ENCODE peak calls at places on chromosomes 16 and 17, in six cellular contexts. O is K562, R is HCT116, S is HepG2, J is GM12878, Z is H1. N is an unnamed sample. For H3K4me1, the result is how much of the 10 kb centered on the place peaks cover.

GRCh38 chr16:87223656-87224248 is 93.4 kb downstream of the C16orf95 start:
- DNase-seq in O (no peak), R (no peak), S (no peak), J (no peak), Z (no peak), N (no peak)

GRCh38 chr16:79286646-79287423 is 313.7 kb downstream of the MAF start:
- DNase-seq in O (no peak), R (no peak), S (no peak), J (peak), Z (no peak), N (no peak)

GRCh38 chr16:3861808-3862451 is 18.6 kb downstream of the CREBBP start:
- DNase-seq in O (peak), R (no peak), S (no peak), J (no peak), Z (no peak), N (peak)

GRCh38 chr17:7851438-7852261 is 3.2 kb upstream of the TMEM88 start:
- DNase-seq in O (peak), R (no peak), S (peak), J (peak), Z (peak), N (peak)

GRCh38 chr17:83076930-83077329 is 2.5 kb upstream of the METRNL start:
- DNase-seq in O (no peak), R (no peak), S (no peak), J (no peak), Z (no peak), N (no peak)

GRCh38 chr17:8222630-8223355 is 12.4 kb upstream of the AURKB start:
- DNase-seq in O (peak), R (peak), S (peak), J (peak), Z (peak), N (peak)

GRCh38 chr17:31596382-31597323 is 205.2 kb downstream of the RAB11FIP4 start:
- DNase-seq in O (no peak), R (peak), S (peak), J (peak), Z (peak), N (peak)

GRCh38 chr17:19578545-19578944 is 44.9 kb downstream of the SLC47A1 start:
- DNase-seq in O (no peak), R (no peak), S (no peak), J (no peak), Z (no peak), N (no peak)

GRCh38 chr16:48526058-48526957 is 83.7 kb downstream of the N4BP1 start:
- DNase-seq in O (peak), R (peak), S (peak), J (peak), Z (peak), N (no peak)

GRCh38 chr17:80187090-80187489 is 17.3 kb downstream of the CARD14 start:
- DNase-seq in O (no peak), R (no peak), S (no peak), J (no peak), Z (no peak), N (no peak)

GRCh38 chr16:88469615-88470395 is 16.7 kb downstream of the ZFPM1 start:
- DNase-seq in O (no peak), R (no peak), S (no peak), J (no peak), Z (no peak), N (no peak)

GRCh38 chr17:78258323-78259229 is 27.1 kb downstream of the TMEM235 start:
- DNase-seq in O (peak), R (no peak), S (peak), J (no peak), Z (no peak), N (peak)

GRCh38 chr16:76854234-76854633 is 336.8 kb upstream of the MON1B start:
- DNase-seq in O (no peak), R (no peak), S (peak), J (no peak), Z (no peak), N (no peak)

GRCh38 chr17:79592198-79592597 is 18.7 kb downstream of the RBFOX3 start:
- DNase-seq in O (no peak), R (no peak), S (no peak), J (no peak), Z (no peak), N (no peak)

GRCh38 chr17:2170023-2170422 is 115.1 kb downstream of the HIC1 start:
- DNase-seq in O (peak), R (no peak), S (peak), J (no peak), Z (no peak), N (no peak)

GRCh38 chr17:8145811-8146210 is 6.4 kb downstream of the PER1 start:
- DNase-seq in O (no peak), R (no peak), S (no peak), J (no peak), Z (no peak), N (no peak)

GRCh38 chr16:1075546-1075945 is 3.0 kb downstream of the SSTR5 start:
- DNase-seq in O (no peak), R (no peak), S (no peak), J (no peak), Z (no peak), N (no peak)

GRCh38 chr17:61647044-61647443 is 56.0 kb upstream of the NACA2 start:
- DNase-seq in O (no peak), R (no peak), S (no peak), J (no peak), Z (no peak), N (no peak)

GRCh38 chr16:8370374-8371015 is 219.8 kb downstream of the TMEM114 start:
- DNase-seq in O (no peak), R (no peak), S (peak), J (no peak), Z (peak), N (no peak)

GRCh38 chr17:63162406-63163157 is 196.5 kb downstream of the TANC2 start:
- DNase-seq in O (no peak), R (no peak), S (no peak), J (no peak), Z (no peak), N (peak)

GRCh38 chr17:61380836-61381525 is 18.7 kb upstream of the TBX2 start:
- DNase-seq in O (no peak), R (no peak), S (no peak), J (no peak), Z (no peak), N (no peak)

GRCh38 chr16:86680137-86680536 is 101.8 kb downstream of the FOXL1 start:
- DNase-seq in O (no peak), R (no peak), S (no peak), J (no peak), Z (no peak), N (peak)

GRCh38 chr17:72725432-72726068 is 366.9 kb downstream of the SLC39A11 start:
- DNase-seq in O (peak), R (peak), S (peak), J (no peak), Z (no peak), N (peak)

GRCh38 chr16:50153648-50154368 is 702 bp downstream of the TENT4B start:
- DNase-seq in O (peak), R (no peak), S (no peak), J (no peak), Z (no peak), N (peak)

GRCh38 chr16:66516808-66517585 is 32.9 kb downstream of the TK2 start:
- DNase-seq in O (peak), R (peak), S (peak), J (peak), Z (peak), N (peak)

GRCh38 chr17:65594585-65594940 is 33.1 kb upstream of the AXIN2 start:
- DNase-seq in O (no peak), R (no peak), S (no peak), J (no peak), Z (no peak), N (no peak)

GRCh38 chr17:58996968-58997367 is 109.7 kb downstream of the TRIM37 start:
- DNase-seq in O (no peak), R (no peak), S (no peak), J (no peak), Z (no peak), N (no peak)

DNA sequence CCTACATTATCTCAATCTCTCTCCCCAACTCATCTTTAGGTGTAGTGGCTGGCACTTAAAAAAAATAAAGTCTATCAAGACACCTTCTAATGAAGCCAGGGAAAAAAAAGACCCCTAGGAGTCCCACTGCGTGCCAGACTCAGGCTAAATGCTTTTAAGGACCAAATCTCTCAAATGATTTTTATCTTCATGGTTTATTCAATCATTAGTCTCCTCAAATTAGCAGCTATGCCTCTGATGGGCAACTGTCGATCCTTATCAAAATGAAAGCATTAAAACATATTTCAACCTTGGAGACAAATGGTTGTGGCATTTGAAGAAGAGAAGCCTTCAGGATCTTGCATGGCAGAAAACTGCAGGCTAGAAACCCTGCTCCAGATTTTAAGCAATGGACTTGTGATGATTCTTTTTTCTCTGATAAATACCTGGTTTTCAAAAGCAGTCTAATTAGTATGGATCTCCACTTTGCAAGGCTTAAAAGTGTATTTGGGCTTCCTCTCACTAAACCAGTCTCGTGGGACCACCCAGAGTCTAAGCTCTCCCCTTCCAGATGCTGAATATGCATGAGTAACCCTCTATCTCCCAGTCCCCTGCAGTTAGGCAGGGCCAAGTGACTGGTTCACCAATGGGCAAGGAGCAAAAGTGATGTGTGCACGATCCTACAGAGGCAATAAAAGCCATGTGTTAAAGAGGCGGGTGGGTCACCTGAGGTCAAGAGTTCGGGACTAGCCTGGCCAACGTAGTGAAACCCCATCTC is 14.9 kb downstream of the ITPRIPL2 start:
- DNase-seq in O (no peak), R (no peak), S (no peak), J (no peak), Z (no peak), N (no peak)
- H3K4me1 ChIP-seq in O (under half), R (under half), S (under half), J (half or more), Z (under half), N (under half)

DNA sequence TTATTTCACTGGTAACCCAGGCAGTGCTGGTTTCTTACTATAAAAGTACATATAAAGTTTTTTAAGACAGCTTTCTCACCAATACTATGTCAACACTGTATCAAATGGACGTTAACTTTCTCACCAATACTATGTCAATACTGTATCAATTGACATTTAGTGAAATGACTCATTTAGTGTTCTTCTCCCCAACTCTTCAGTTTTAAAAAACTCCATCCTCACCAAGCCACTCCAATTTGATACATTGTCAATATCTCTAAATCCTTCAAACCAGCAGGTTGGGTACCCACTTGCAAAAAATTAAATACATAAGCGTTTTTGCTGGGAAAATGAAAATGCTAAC is 4.8 kb downstream of the TOB1 start:
- DNase-seq in O (no peak), R (no peak), S (no peak), J (no peak), Z (no peak), N (no peak)
- TF ChIP-seq EZH2 in O (no peak), R (no peak), S (no peak), J (no peak), Z (no peak), N (no peak)

DNA sequence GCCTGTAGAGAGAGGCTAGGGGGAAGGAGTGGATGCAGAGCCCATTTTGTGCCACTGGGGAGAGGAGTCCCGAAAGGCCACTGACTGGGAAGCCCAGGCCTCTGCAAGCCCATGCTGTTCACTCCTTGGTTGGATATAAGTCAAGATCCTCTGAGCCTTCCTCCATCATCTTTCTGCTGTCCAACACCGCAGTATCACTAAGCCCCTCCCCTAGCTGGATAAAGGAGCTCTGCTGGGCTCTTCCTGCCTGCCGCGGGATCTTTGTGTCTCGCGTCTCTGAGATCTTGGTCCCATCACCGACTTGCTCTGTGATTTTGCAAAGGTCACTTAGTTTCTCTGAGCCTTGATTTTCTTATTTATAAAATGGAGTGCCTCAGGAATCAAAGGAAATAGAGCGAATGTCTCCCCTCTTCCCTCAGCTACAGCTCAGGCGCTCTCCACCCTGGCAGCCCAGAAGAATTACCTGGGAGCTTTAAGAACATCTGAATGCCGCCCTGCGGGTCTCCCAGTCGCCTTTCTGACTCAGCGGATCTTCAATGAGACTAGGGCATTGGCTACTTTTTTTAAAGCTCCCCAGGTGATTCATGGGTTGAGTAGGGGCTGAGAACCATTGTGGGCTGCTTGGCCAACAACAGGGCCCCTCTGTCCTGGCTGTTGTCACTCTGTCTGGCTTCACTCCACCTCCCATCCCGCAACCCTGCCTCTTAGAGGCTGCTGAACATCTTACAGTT is 25.2 kb upstream of the TMEM220 start:
- DNase-seq in O (no peak), R (no peak), S (no peak), J (no peak), Z (no peak), N (no peak)
- TF ChIP-seq MAX in O (no peak), R (no peak), S (no peak), J (no peak), Z (no peak), N (no peak)

GRCh38 chr16:61480250-61480649 is 556.0 kb downstream of the CDH8 start:
- DNase-seq in O (no peak), R (no peak), S (no peak), J (no peak), Z (no peak), N (no peak)
- H3K4me1 ChIP-seq in O (under half), R (under half), S (under half), J (under half), Z (under half), N (under half)

GRCh38 chr16:54173489-54173888 is 113.1 kb downstream of the IRX3 start:
- DNase-seq in O (no peak), R (no peak), S (no peak), J (no peak), Z (no peak), N (no peak)

GRCh38 chr16:54174750-54175149 is 111.8 kb downstream of the IRX3 start:
- DNase-seq in O (no peak), R (no peak), S (peak), J (no peak), Z (no peak), N (no peak)

GRCh38 chr16:54174201-54174600 is 112.4 kb downstream of the IRX3 start:
- DNase-seq in O (no peak), R (no peak), S (no peak), J (no peak), Z (no peak), N (no peak)

GRCh38 chr16:54169112-54169511 is 117.5 kb downstream of the IRX3 start:
- DNase-seq in O (no peak), R (no peak), S (no peak), J (no peak), Z (no peak), N (no peak)

GRCh38 chr16:54171855-54172537 is 114.6 kb downstream of the IRX3 start:
- DNase-seq in O (no peak), R (no peak), S (peak), J (no peak), Z (no peak), N (no peak)
- TF ChIP-seq EZH2 in O (peak), R (no peak), S (no peak), J (no peak), Z (no peak), N (no peak)

DNA sequence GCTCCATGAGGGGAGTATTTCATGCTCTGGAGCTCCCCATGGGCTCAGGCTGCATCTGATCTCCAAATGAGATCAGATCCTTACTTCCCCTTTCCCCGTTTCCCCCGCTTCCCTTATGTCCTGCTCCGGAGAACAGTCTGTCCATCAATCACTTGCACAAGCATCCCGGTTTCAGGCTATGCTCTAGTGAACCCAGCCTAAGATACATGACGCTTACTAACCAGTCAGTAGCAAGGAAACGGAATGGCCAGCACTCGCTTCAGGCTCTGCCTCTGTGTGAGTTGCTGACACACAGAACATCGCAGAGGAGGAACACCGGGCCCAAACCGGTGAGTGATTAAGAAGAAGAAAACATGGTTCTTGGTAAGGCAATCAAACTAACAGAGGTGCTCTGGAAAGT is 9.4 kb upstream of the ATP5MC1 start:
- DNase-seq in O (no peak), R (no peak), S (no peak), J (no peak), Z (no peak), N (no peak)
- TF ChIP-seq MAX in O (no peak), R (no peak), S (no peak), J (no peak), Z (no peak), N (no peak)